ENCODE peak calls at places on chromosome 5, in six cellular contexts. One of them, this sample, is unnamed.

GRCh38 chr5:40082313-40082712 is 597.4 kb upstream of the PTGER4 start:
- DNase-seq in upper lobe of right lung: no peak
- DNase-seq in Peyer's patch: no peak
- DNase-seq in chondrocyte: no peak
- DNase-seq in WTC11: no peak
- DNase-seq in bronchial epithelial cell: peak
- DNase-seq in this sample: peak

GRCh38 chr5:88886756-88887741 is 4.1 kb upstream of the MEF2C start:
- DNase-seq in upper lobe of right lung: no peak
- DNase-seq in Peyer's patch: no peak
- DNase-seq in chondrocyte: no peak
- DNase-seq in WTC11: no peak
- DNase-seq in bronchial epithelial cell: no peak
- DNase-seq in this sample: no peak

GRCh38 chr5:2847608-2848007 is 96.1 kb upstream of the IRX2 start:
- DNase-seq in upper lobe of right lung: no peak
- DNase-seq in Peyer's patch: no peak
- DNase-seq in chondrocyte: no peak
- DNase-seq in WTC11: no peak
- DNase-seq in bronchial epithelial cell: no peak
- DNase-seq in this sample: peak

GRCh38 chr5:124922255-124922975 is 176.0 kb upstream of the ZNF608 start:
- DNase-seq in upper lobe of right lung: no peak
- DNase-seq in Peyer's patch: no peak
- DNase-seq in chondrocyte: no peak
- DNase-seq in WTC11: no peak
- DNase-seq in bronchial epithelial cell: peak
- DNase-seq in this sample: peak

GRCh38 chr5:36090033-36090432 is 23.4 kb upstream of the UGT3A2 start:
- DNase-seq in upper lobe of right lung: no peak
- DNase-seq in Peyer's patch: no peak
- DNase-seq in chondrocyte: no peak
- DNase-seq in WTC11: peak
- DNase-seq in bronchial epithelial cell: peak
- DNase-seq in this sample: peak

GRCh38 chr5:181173420-181174342 is 26.3 kb downstream of the OR2V2 start:
- DNase-seq in upper lobe of right lung: no peak
- DNase-seq in Peyer's patch: no peak
- DNase-seq in chondrocyte: no peak
- DNase-seq in WTC11: peak
- DNase-seq in bronchial epithelial cell: peak
- DNase-seq in this sample: peak

GRCh38 chr5:138467711-138468132 is 2.4 kb downstream of the EGR1 start:
- DNase-seq in upper lobe of right lung: no peak
- DNase-seq in Peyer's patch: no peak
- DNase-seq in chondrocyte: peak
- DNase-seq in WTC11: no peak
- DNase-seq in bronchial epithelial cell: no peak
- DNase-seq in this sample: no peak

GRCh38 chr5:71836084-71836483 is 117.0 kb downstream of the CARTPT start:
- DNase-seq in upper lobe of right lung: no peak
- DNase-seq in Peyer's patch: no peak
- DNase-seq in chondrocyte: no peak
- DNase-seq in WTC11: no peak
- DNase-seq in bronchial epithelial cell: no peak
- DNase-seq in this sample: no peak

GRCh38 chr5:141319699-141320098 is 885 bp downstream of the TAF7 start:
- DNase-seq in upper lobe of right lung: no peak
- DNase-seq in Peyer's patch: no peak
- DNase-seq in chondrocyte: no peak
- DNase-seq in WTC11: no peak
- DNase-seq in bronchial epithelial cell: no peak
- DNase-seq in this sample: no peak

GRCh38 chr5:6296524-6296923 is 81.8 kb downstream of the MED10 start:
- DNase-seq in upper lobe of right lung: no peak
- DNase-seq in Peyer's patch: no peak
- DNase-seq in chondrocyte: no peak
- DNase-seq in WTC11: no peak
- DNase-seq in bronchial epithelial cell: no peak
- DNase-seq in this sample: no peak

GRCh38 chr5:6286404-6286803 is 91.9 kb downstream of the MED10 start:
- DNase-seq in upper lobe of right lung: no peak
- DNase-seq in Peyer's patch: no peak
- DNase-seq in chondrocyte: no peak
- DNase-seq in WTC11: no peak
- DNase-seq in bronchial epithelial cell: no peak
- DNase-seq in this sample: no peak

GRCh38 chr5:6287136-6287535 is 91.2 kb downstream of the MED10 start:
- DNase-seq in upper lobe of right lung: no peak
- DNase-seq in Peyer's patch: no peak
- DNase-seq in chondrocyte: no peak
- DNase-seq in WTC11: no peak
- DNase-seq in bronchial epithelial cell: no peak
- DNase-seq in this sample: no peak

DNA sequence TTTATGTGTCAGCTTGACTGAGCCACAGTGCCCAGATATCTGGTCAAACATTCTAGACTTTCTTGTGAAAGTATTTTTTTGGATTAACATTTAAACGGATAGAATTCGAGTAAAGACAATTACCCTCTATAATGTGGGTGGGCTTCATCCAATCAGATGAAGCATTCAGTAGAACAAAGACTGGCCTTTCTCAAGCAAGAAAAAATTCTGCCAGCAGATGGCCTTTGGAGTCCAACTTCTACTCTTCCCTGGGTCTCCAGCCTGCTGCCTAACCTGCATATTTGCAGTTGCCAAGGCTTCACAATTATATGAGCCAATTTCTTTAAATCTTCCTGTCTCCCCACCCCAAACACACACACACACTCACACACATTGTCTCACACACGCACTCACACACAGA is 86.4 kb downstream of the MED10 start:
- DNase-seq in upper lobe of right lung: no peak
- DNase-seq in Peyer's patch: no peak
- DNase-seq in chondrocyte: no peak
- DNase-seq in WTC11: no peak
- DNase-seq in bronchial epithelial cell: peak
- DNase-seq in this sample: peak
- TF ChIP-seq CTCF in upper lobe of right lung: no peak
- TF ChIP-seq CTCF in Peyer's patch: no peak
- TF ChIP-seq CTCF in chondrocyte: peak
- TF ChIP-seq CTCF in WTC11: no peak
- TF ChIP-seq CTCF in bronchial epithelial cell: peak
- TF ChIP-seq CTCF in this sample: peak

GRCh38 chr5:151772029-151772867 is 494 bp downstream of the G3BP1 start:
- DNase-seq in upper lobe of right lung: peak
- DNase-seq in Peyer's patch: peak
- DNase-seq in chondrocyte: no peak
- DNase-seq in WTC11: peak
- DNase-seq in bronchial epithelial cell: no peak
- DNase-seq in this sample: peak

GRCh38 chr5:151772868-151773561 is 1.3 kb downstream of the G3BP1 start:
- DNase-seq in upper lobe of right lung: no peak
- DNase-seq in Peyer's patch: no peak
- DNase-seq in chondrocyte: no peak
- DNase-seq in WTC11: no peak
- DNase-seq in bronchial epithelial cell: peak
- DNase-seq in this sample: peak

GRCh38 chr5:151773979-151774378 is 2.2 kb downstream of the G3BP1 start:
- DNase-seq in upper lobe of right lung: no peak
- DNase-seq in Peyer's patch: no peak
- DNase-seq in chondrocyte: no peak
- DNase-seq in WTC11: no peak
- DNase-seq in bronchial epithelial cell: peak
- DNase-seq in this sample: no peak

GRCh38 chr5:151771259-151772028 is at the start of gene G3BP1:
- DNase-seq in upper lobe of right lung: peak
- DNase-seq in Peyer's patch: peak
- DNase-seq in chondrocyte: peak
- DNase-seq in WTC11: peak
- DNase-seq in bronchial epithelial cell: peak
- DNase-seq in this sample: peak

GRCh38 chr5:151770383-151771258 is 1.1 kb upstream of the G3BP1 start:
- DNase-seq in upper lobe of right lung: peak
- DNase-seq in Peyer's patch: no peak
- DNase-seq in chondrocyte: peak
- DNase-seq in WTC11: peak
- DNase-seq in bronchial epithelial cell: peak
- DNase-seq in this sample: peak
- TF ChIP-seq CTCF in upper lobe of right lung: no peak
- TF ChIP-seq CTCF in Peyer's patch: no peak
- TF ChIP-seq CTCF in chondrocyte: no peak
- TF ChIP-seq CTCF in WTC11: no peak
- TF ChIP-seq CTCF in bronchial epithelial cell: no peak
- TF ChIP-seq CTCF in this sample: no peak

GRCh38 chr5:164422400-164422799 is 917.0 kb downstream of the MAT2B start:
- DNase-seq in upper lobe of right lung: no peak
- DNase-seq in Peyer's patch: no peak
- DNase-seq in chondrocyte: no peak
- DNase-seq in WTC11: peak
- DNase-seq in bronchial epithelial cell: peak
- DNase-seq in this sample: peak
- TF ChIP-seq CTCF in upper lobe of right lung: no peak
- TF ChIP-seq CTCF in Peyer's patch: no peak
- TF ChIP-seq CTCF in chondrocyte: peak
- TF ChIP-seq CTCF in WTC11: peak
- TF ChIP-seq CTCF in bronchial epithelial cell: no peak
- TF ChIP-seq CTCF in this sample: peak

GRCh38 chr5:6673963-6674362 is 39.3 kb upstream of the TENT4A start:
- DNase-seq in upper lobe of right lung: no peak
- DNase-seq in Peyer's patch: no peak
- DNase-seq in chondrocyte: no peak
- DNase-seq in WTC11: no peak
- DNase-seq in bronchial epithelial cell: no peak
- DNase-seq in this sample: no peak
- TF ChIP-seq CTCF in upper lobe of right lung: no peak
- TF ChIP-seq CTCF in Peyer's patch: no peak
- TF ChIP-seq CTCF in chondrocyte: no peak
- TF ChIP-seq CTCF in WTC11: no peak
- TF ChIP-seq CTCF in bronchial epithelial cell: no peak
- TF ChIP-seq CTCF in this sample: no peak

GRCh38 chr5:172410160-172410559 is 44.2 kb downstream of the SH3PXD2B start:
- DNase-seq in upper lobe of right lung: no peak
- DNase-seq in Peyer's patch: no peak
- DNase-seq in chondrocyte: no peak
- DNase-seq in WTC11: no peak
- DNase-seq in bronchial epithelial cell: no peak
- DNase-seq in this sample: no peak
- TF ChIP-seq CTCF in upper lobe of right lung: no peak
- TF ChIP-seq CTCF in Peyer's patch: no peak
- TF ChIP-seq CTCF in chondrocyte: no peak
- TF ChIP-seq CTCF in WTC11: no peak
- TF ChIP-seq CTCF in bronchial epithelial cell: no peak
- TF ChIP-seq CTCF in this sample: no peak

GRCh38 chr5:150279618-150280017 is 10.0 kb downstream of the CAMK2A start:
- DNase-seq in upper lobe of right lung: no peak
- DNase-seq in Peyer's patch: no peak
- DNase-seq in chondrocyte: no peak
- DNase-seq in WTC11: no peak
- DNase-seq in bronchial epithelial cell: no peak
- DNase-seq in this sample: no peak

GRCh38 chr5:150284311-150284710 is 5.3 kb downstream of the CAMK2A start:
- DNase-seq in upper lobe of right lung: no peak
- DNase-seq in Peyer's patch: no peak
- DNase-seq in chondrocyte: peak
- DNase-seq in WTC11: no peak
- DNase-seq in bronchial epithelial cell: no peak
- DNase-seq in this sample: peak

GRCh38 chr5:150283904-150284303 is 5.7 kb downstream of the CAMK2A start:
- DNase-seq in upper lobe of right lung: no peak
- DNase-seq in Peyer's patch: no peak
- DNase-seq in chondrocyte: peak
- DNase-seq in WTC11: no peak
- DNase-seq in bronchial epithelial cell: no peak
- DNase-seq in this sample: no peak

GRCh38 chr5:150278916-150279315 is 10.7 kb downstream of the CAMK2A start:
- DNase-seq in upper lobe of right lung: no peak
- DNase-seq in Peyer's patch: no peak
- DNase-seq in chondrocyte: no peak
- DNase-seq in WTC11: no peak
- DNase-seq in bronchial epithelial cell: no peak
- DNase-seq in this sample: peak

DNA sequence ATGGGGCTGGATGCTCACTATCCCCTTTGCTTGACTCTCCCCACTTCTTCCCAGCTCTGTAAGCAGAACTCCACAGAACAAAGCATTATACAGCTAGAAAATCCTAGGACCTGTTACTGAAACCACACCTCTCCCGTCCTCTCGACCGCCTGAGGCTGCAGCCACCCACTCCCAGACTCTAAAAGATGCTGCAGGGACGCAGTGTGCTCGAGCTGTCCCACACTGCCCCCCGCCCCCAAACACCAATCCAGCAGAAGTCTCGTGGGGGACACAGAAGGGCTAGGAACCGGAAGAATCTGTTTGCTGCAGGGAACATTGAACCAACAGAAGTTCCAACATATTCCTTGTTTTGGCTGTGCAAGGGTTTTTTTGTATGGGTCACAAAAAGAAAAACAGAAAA is 7.6 kb downstream of the CAMK2A start:
- DNase-seq in upper lobe of right lung: no peak
- DNase-seq in Peyer's patch: no peak
- DNase-seq in chondrocyte: no peak
- DNase-seq in WTC11: no peak
- DNase-seq in bronchial epithelial cell: no peak
- DNase-seq in this sample: no peak
- TF ChIP-seq CTCF in upper lobe of right lung: no peak
- TF ChIP-seq CTCF in Peyer's patch: no peak
- TF ChIP-seq CTCF in chondrocyte: no peak
- TF ChIP-seq CTCF in WTC11: no peak
- TF ChIP-seq CTCF in bronchial epithelial cell: no peak
- TF ChIP-seq CTCF in this sample: no peak